ENCODE peak calls at places on chromosomes 4 and X, in ten cellular contexts. X, S, F, O, J, G, Q, K, E and U are unnamed samples.

GRCh38 chrX:129790146-129790545 is 10.4 kb downstream of the SASH3 start:
- DNase-seq in J (no peak), F (no peak), G (no peak), S (no peak), O (no peak), E (no peak), Q (no peak), K (no peak), X (no peak), U (no peak)

GRCh38 chrX:74232859-74233258 is 71.1 kb upstream of the ZCCHC13 start:
- DNase-seq in S (peak), E (no peak), G (no peak), Q (peak), F (peak), J (no peak), K (no peak), X (no peak), O (no peak), U (no peak)

GRCh38 chr4:110621328-110621812 is 1.5 kb downstream of the PITX2 start:
- DNase-seq in X (no peak), E (no peak), G (no peak), K (no peak), J (no peak), S (no peak), F (no peak), Q (no peak), O (no peak), U (no peak)

GRCh38 chr4:158162637-158163036 is 10.2 kb downstream of the GASK1B start:
- DNase-seq in E (no peak), K (no peak), G (no peak), J (no peak), F (no peak), X (no peak), O (no peak), S (no peak), Q (peak), U (no peak)

GRCh38 chrX:109184506-109185139 is 297.3 kb downstream of the GUCY2F start:
- DNase-seq in Q (no peak), G (no peak), X (no peak), S (no peak), E (no peak), J (no peak), K (no peak), F (no peak), O (no peak), U (no peak)

GRCh38 chrX:69152398-69152797 is 12.9 kb downstream of the PJA1 start:
- DNase-seq in K (no peak), G (no peak), Q (peak), X (peak), O (no peak), S (peak), F (no peak), E (no peak), J (no peak), U (no peak)

GRCh38 chrX:68936608-68937007 is 107.8 kb downstream of the EFNB1 start:
- DNase-seq in O (no peak), K (no peak), S (peak), F (no peak), Q (peak), J (no peak), X (no peak), E (no peak), G (no peak), U (no peak)

GRCh38 chr4:6172093-6172926 is 28.0 kb downstream of the JAKMIP1 start:
- DNase-seq in G (no peak), E (no peak), K (no peak), S (no peak), J (no peak), O (no peak), F (no peak), X (no peak), Q (no peak), U (peak)

GRCh38 chrX:25726539-25726938 is 411.6 kb upstream of the MAGEB18 start:
- DNase-seq in E (no peak), O (no peak), F (no peak), Q (no peak), J (no peak), K (no peak), S (no peak), X (no peak), G (no peak), U (no peak)

GRCh38 chrX:112043997-112044396 is 38.6 kb downstream of the TRPC5 start:
- DNase-seq in O (no peak), E (no peak), K (no peak), Q (peak), G (no peak), S (peak), X (no peak), F (peak), J (no peak), U (no peak)

GRCh38 chr4:89829470-89830138 is 7.4 kb downstream of the SNCA start:
- DNase-seq in K (peak), F (no peak), J (peak), E (peak), O (no peak), Q (no peak), X (peak), G (no peak), S (no peak), U (peak)

GRCh38 chrX:139106111-139106510 is 394.6 kb upstream of the FGF13 start:
- DNase-seq in F (peak), S (peak), J (no peak), E (no peak), Q (no peak), K (no peak), G (no peak), X (no peak), O (no peak), U (no peak)

GRCh38 chrX:149825424-149825823 is 43.7 kb downstream of the MAGEA9 start:
- DNase-seq in J (no peak), O (no peak), F (peak), Q (peak), S (peak), X (no peak), K (no peak), G (peak), E (peak), U (peak)